ENCODE peak calls at places on chromosomes 3 and 15, in nine cellular contexts. One of them, this sample, is unnamed.

GRCh38 chr3:129602730-129603560 is 3.5 kb downstream of the PLXND1 start:
- DNase-seq in posterior vena cava: peak
- DNase-seq in PC-9: peak
- DNase-seq in AG09319: peak
- DNase-seq in activated T-helper 9 cell treated with anti-CD3 and anti-CD28 coated beads, Interleukin-2, amount 50 U/mL, for 16 hours: no peak
- DNase-seq in NCI-H510A: no peak
- DNase-seq in osteocyte: peak
- DNase-seq in cardiac muscle cell: peak
- DNase-seq in T47D: no peak
- DNase-seq in this sample: no peak

GRCh38 chr15:66701422-66702034 is 508 bp upstream of the SMAD6 start:
- DNase-seq in posterior vena cava: peak
- DNase-seq in PC-9: peak
- DNase-seq in AG09319: no peak
- DNase-seq in activated T-helper 9 cell treated with anti-CD3 and anti-CD28 coated beads, Interleukin-2, amount 50 U/mL, for 16 hours: peak
- DNase-seq in NCI-H510A: no peak
- DNase-seq in osteocyte: peak
- DNase-seq in cardiac muscle cell: peak
- DNase-seq in T47D: peak
- DNase-seq in this sample: no peak

GRCh38 chr3:144942093-144942492 is 970.5 kb downstream of the DIPK2A start:
- DNase-seq in posterior vena cava: no peak
- DNase-seq in PC-9: no peak
- DNase-seq in AG09319: no peak
- DNase-seq in activated T-helper 9 cell treated with anti-CD3 and anti-CD28 coated beads, Interleukin-2, amount 50 U/mL, for 16 hours: no peak
- DNase-seq in NCI-H510A: no peak
- DNase-seq in osteocyte: no peak
- DNase-seq in cardiac muscle cell: no peak
- DNase-seq in T47D: no peak
- DNase-seq in this sample: no peak

GRCh38 chr3:81998139-81998755 is 236.8 kb upstream of the GBE1 start:
- DNase-seq in posterior vena cava: no peak
- DNase-seq in PC-9: no peak
- DNase-seq in AG09319: no peak
- DNase-seq in activated T-helper 9 cell treated with anti-CD3 and anti-CD28 coated beads, Interleukin-2, amount 50 U/mL, for 16 hours: no peak
- DNase-seq in NCI-H510A: no peak
- DNase-seq in osteocyte: no peak
- DNase-seq in cardiac muscle cell: no peak
- DNase-seq in T47D: no peak
- DNase-seq in this sample: no peak

GRCh38 chr3:172124271-172124670 is 84.9 kb downstream of the FNDC3B start:
- DNase-seq in posterior vena cava: no peak
- DNase-seq in PC-9: no peak
- DNase-seq in AG09319: no peak
- DNase-seq in activated T-helper 9 cell treated with anti-CD3 and anti-CD28 coated beads, Interleukin-2, amount 50 U/mL, for 16 hours: no peak
- DNase-seq in NCI-H510A: no peak
- DNase-seq in osteocyte: no peak
- DNase-seq in cardiac muscle cell: no peak
- DNase-seq in T47D: no peak
- DNase-seq in this sample: no peak

GRCh38 chr3:55518451-55518850 is 31.3 kb upstream of the WNT5A start:
- DNase-seq in posterior vena cava: no peak
- DNase-seq in PC-9: peak
- DNase-seq in AG09319: no peak
- DNase-seq in activated T-helper 9 cell treated with anti-CD3 and anti-CD28 coated beads, Interleukin-2, amount 50 U/mL, for 16 hours: no peak
- DNase-seq in NCI-H510A: no peak
- DNase-seq in osteocyte: no peak
- DNase-seq in cardiac muscle cell: no peak
- DNase-seq in T47D: no peak
- DNase-seq in this sample: peak

GRCh38 chr3:53796161-53796560 is 50.1 kb downstream of the CHDH start:
- DNase-seq in posterior vena cava: no peak
- DNase-seq in PC-9: no peak
- DNase-seq in AG09319: no peak
- DNase-seq in activated T-helper 9 cell treated with anti-CD3 and anti-CD28 coated beads, Interleukin-2, amount 50 U/mL, for 16 hours: no peak
- DNase-seq in NCI-H510A: peak
- DNase-seq in osteocyte: no peak
- DNase-seq in cardiac muscle cell: peak
- DNase-seq in T47D: no peak
- DNase-seq in this sample: no peak

GRCh38 chr3:28726840-28727239 is 378.2 kb upstream of the AZI2 start:
- DNase-seq in posterior vena cava: no peak
- DNase-seq in PC-9: no peak
- DNase-seq in AG09319: no peak
- DNase-seq in activated T-helper 9 cell treated with anti-CD3 and anti-CD28 coated beads, Interleukin-2, amount 50 U/mL, for 16 hours: no peak
- DNase-seq in NCI-H510A: peak
- DNase-seq in osteocyte: no peak
- DNase-seq in cardiac muscle cell: peak
- DNase-seq in T47D: peak
- DNase-seq in this sample: peak

GRCh38 chr3:127105587-127105986 is 87.3 kb upstream of the PRR23E start:
- DNase-seq in posterior vena cava: no peak
- DNase-seq in PC-9: no peak
- DNase-seq in AG09319: no peak
- DNase-seq in activated T-helper 9 cell treated with anti-CD3 and anti-CD28 coated beads, Interleukin-2, amount 50 U/mL, for 16 hours: no peak
- DNase-seq in NCI-H510A: no peak
- DNase-seq in osteocyte: peak
- DNase-seq in cardiac muscle cell: no peak
- DNase-seq in T47D: no peak
- DNase-seq in this sample: no peak

GRCh38 chr3:50207359-50208042 is 2.4 kb downstream of the SLC38A3 start:
- DNase-seq in posterior vena cava: no peak
- DNase-seq in PC-9: no peak
- DNase-seq in AG09319: no peak
- DNase-seq in activated T-helper 9 cell treated with anti-CD3 and anti-CD28 coated beads, Interleukin-2, amount 50 U/mL, for 16 hours: no peak
- DNase-seq in NCI-H510A: no peak
- DNase-seq in osteocyte: no peak
- DNase-seq in cardiac muscle cell: no peak
- DNase-seq in T47D: no peak
- DNase-seq in this sample: no peak

GRCh38 chr3:32577621-32578556 is 7.2 kb upstream of the DYNC1LI1 start:
- DNase-seq in posterior vena cava: no peak
- DNase-seq in PC-9: no peak
- DNase-seq in AG09319: no peak
- DNase-seq in activated T-helper 9 cell treated with anti-CD3 and anti-CD28 coated beads, Interleukin-2, amount 50 U/mL, for 16 hours: no peak
- DNase-seq in NCI-H510A: no peak
- DNase-seq in osteocyte: peak
- DNase-seq in cardiac muscle cell: no peak
- DNase-seq in T47D: no peak
- DNase-seq in this sample: no peak

GRCh38 chr15:34125945-34126344 is 24.1 kb downstream of the PGBD4 start:
- DNase-seq in posterior vena cava: no peak
- DNase-seq in PC-9: no peak
- DNase-seq in AG09319: no peak
- DNase-seq in activated T-helper 9 cell treated with anti-CD3 and anti-CD28 coated beads, Interleukin-2, amount 50 U/mL, for 16 hours: no peak
- DNase-seq in NCI-H510A: no peak
- DNase-seq in osteocyte: no peak
- DNase-seq in cardiac muscle cell: no peak
- DNase-seq in T47D: no peak
- DNase-seq in this sample: no peak

GRCh38 chr3:101182734-101183133 is 137.6 kb downstream of the IMPG2 start:
- DNase-seq in posterior vena cava: no peak
- DNase-seq in PC-9: peak
- DNase-seq in AG09319: no peak
- DNase-seq in activated T-helper 9 cell treated with anti-CD3 and anti-CD28 coated beads, Interleukin-2, amount 50 U/mL, for 16 hours: no peak
- DNase-seq in NCI-H510A: no peak
- DNase-seq in osteocyte: no peak
- DNase-seq in cardiac muscle cell: no peak
- DNase-seq in T47D: no peak
- DNase-seq in this sample: peak

GRCh38 chr3:57007513-57008415 is 52.7 kb upstream of the SPATA12 start:
- DNase-seq in posterior vena cava: peak
- DNase-seq in PC-9: peak
- DNase-seq in AG09319: peak
- DNase-seq in activated T-helper 9 cell treated with anti-CD3 and anti-CD28 coated beads, Interleukin-2, amount 50 U/mL, for 16 hours: no peak
- DNase-seq in NCI-H510A: no peak
- DNase-seq in osteocyte: no peak
- DNase-seq in cardiac muscle cell: no peak
- DNase-seq in T47D: no peak
- DNase-seq in this sample: peak

GRCh38 chr15:100945006-100945405 is 25.8 kb downstream of the LRRK1 start:
- DNase-seq in posterior vena cava: no peak
- DNase-seq in PC-9: no peak
- DNase-seq in AG09319: no peak
- DNase-seq in activated T-helper 9 cell treated with anti-CD3 and anti-CD28 coated beads, Interleukin-2, amount 50 U/mL, for 16 hours: no peak
- DNase-seq in NCI-H510A: no peak
- DNase-seq in osteocyte: no peak
- DNase-seq in cardiac muscle cell: no peak
- DNase-seq in T47D: no peak
- DNase-seq in this sample: no peak

GRCh38 chr3:183698760-183699159 is 1.2 kb downstream of the YEATS2 start:
- DNase-seq in posterior vena cava: no peak
- DNase-seq in PC-9: no peak
- DNase-seq in AG09319: no peak
- DNase-seq in activated T-helper 9 cell treated with anti-CD3 and anti-CD28 coated beads, Interleukin-2, amount 50 U/mL, for 16 hours: no peak
- DNase-seq in NCI-H510A: no peak
- DNase-seq in osteocyte: no peak
- DNase-seq in cardiac muscle cell: peak
- DNase-seq in T47D: peak
- DNase-seq in this sample: no peak

GRCh38 chr15:28885630-28886430 is at the start of gene APBA2:
- DNase-seq in posterior vena cava: no peak
- DNase-seq in PC-9: no peak
- DNase-seq in AG09319: no peak
- DNase-seq in activated T-helper 9 cell treated with anti-CD3 and anti-CD28 coated beads, Interleukin-2, amount 50 U/mL, for 16 hours: peak
- DNase-seq in NCI-H510A: no peak
- DNase-seq in osteocyte: no peak
- DNase-seq in cardiac muscle cell: peak
- DNase-seq in T47D: no peak
- DNase-seq in this sample: no peak

GRCh38 chr3:185555101-185555501 is 2.7 kb upstream of the LIPH start:
- DNase-seq in posterior vena cava: no peak
- DNase-seq in PC-9: no peak
- DNase-seq in AG09319: no peak
- DNase-seq in activated T-helper 9 cell treated with anti-CD3 and anti-CD28 coated beads, Interleukin-2, amount 50 U/mL, for 16 hours: no peak
- DNase-seq in NCI-H510A: no peak
- DNase-seq in osteocyte: peak
- DNase-seq in cardiac muscle cell: no peak
- DNase-seq in T47D: no peak
- DNase-seq in this sample: no peak

GRCh38 chr3:109187390-109187789 is 50.9 kb downstream of the C3orf85 start:
- DNase-seq in posterior vena cava: no peak
- DNase-seq in PC-9: no peak
- DNase-seq in AG09319: no peak
- DNase-seq in activated T-helper 9 cell treated with anti-CD3 and anti-CD28 coated beads, Interleukin-2, amount 50 U/mL, for 16 hours: no peak
- DNase-seq in NCI-H510A: no peak
- DNase-seq in osteocyte: no peak
- DNase-seq in cardiac muscle cell: no peak
- DNase-seq in T47D: no peak
- DNase-seq in this sample: no peak

GRCh38 chr3:195548046-195548445 is 4.9 kb upstream of the PPP1R2 start:
- DNase-seq in posterior vena cava: no peak
- DNase-seq in PC-9: peak
- DNase-seq in AG09319: no peak
- DNase-seq in activated T-helper 9 cell treated with anti-CD3 and anti-CD28 coated beads, Interleukin-2, amount 50 U/mL, for 16 hours: no peak
- DNase-seq in NCI-H510A: no peak
- DNase-seq in osteocyte: peak
- DNase-seq in cardiac muscle cell: no peak
- DNase-seq in T47D: no peak
- DNase-seq in this sample: no peak

GRCh38 chr15:55660153-55660552 is 72.0 kb upstream of the PYGO1 start:
- DNase-seq in posterior vena cava: no peak
- DNase-seq in PC-9: no peak
- DNase-seq in AG09319: no peak
- DNase-seq in activated T-helper 9 cell treated with anti-CD3 and anti-CD28 coated beads, Interleukin-2, amount 50 U/mL, for 16 hours: no peak
- DNase-seq in NCI-H510A: no peak
- DNase-seq in osteocyte: no peak
- DNase-seq in cardiac muscle cell: no peak
- DNase-seq in T47D: no peak
- DNase-seq in this sample: no peak

GRCh38 chr15:22942306-22942855 is 37.8 kb downstream of the CYFIP1 start:
- DNase-seq in posterior vena cava: peak
- DNase-seq in PC-9: no peak
- DNase-seq in AG09319: no peak
- DNase-seq in activated T-helper 9 cell treated with anti-CD3 and anti-CD28 coated beads, Interleukin-2, amount 50 U/mL, for 16 hours: no peak
- DNase-seq in NCI-H510A: no peak
- DNase-seq in osteocyte: no peak
- DNase-seq in cardiac muscle cell: no peak
- DNase-seq in T47D: no peak
- DNase-seq in this sample: no peak

GRCh38 chr3:173004681-173005080 is 136.4 kb downstream of the SPATA16 start:
- DNase-seq in posterior vena cava: no peak
- DNase-seq in PC-9: no peak
- DNase-seq in AG09319: no peak
- DNase-seq in activated T-helper 9 cell treated with anti-CD3 and anti-CD28 coated beads, Interleukin-2, amount 50 U/mL, for 16 hours: no peak
- DNase-seq in NCI-H510A: no peak
- DNase-seq in osteocyte: no peak
- DNase-seq in cardiac muscle cell: no peak
- DNase-seq in T47D: no peak
- DNase-seq in this sample: no peak

GRCh38 chr3:181292984-181293383 is 303.4 kb upstream of the DNAJC19 start:
- DNase-seq in posterior vena cava: no peak
- DNase-seq in PC-9: no peak
- DNase-seq in AG09319: no peak
- DNase-seq in activated T-helper 9 cell treated with anti-CD3 and anti-CD28 coated beads, Interleukin-2, amount 50 U/mL, for 16 hours: no peak
- DNase-seq in NCI-H510A: no peak
- DNase-seq in osteocyte: no peak
- DNase-seq in cardiac muscle cell: no peak
- DNase-seq in T47D: no peak
- DNase-seq in this sample: no peak

GRCh38 chr3:128665362-128666021 is 14.9 kb upstream of the RPN1 start:
- DNase-seq in posterior vena cava: no peak
- DNase-seq in PC-9: no peak
- DNase-seq in AG09319: no peak
- DNase-seq in activated T-helper 9 cell treated with anti-CD3 and anti-CD28 coated beads, Interleukin-2, amount 50 U/mL, for 16 hours: no peak
- DNase-seq in NCI-H510A: no peak
- DNase-seq in osteocyte: no peak
- DNase-seq in cardiac muscle cell: no peak
- DNase-seq in T47D: no peak
- DNase-seq in this sample: peak

GRCh38 chr15:58574612-58575011 is 142.8 kb downstream of the LIPC start:
- DNase-seq in posterior vena cava: no peak
- DNase-seq in PC-9: peak
- DNase-seq in AG09319: no peak
- DNase-seq in activated T-helper 9 cell treated with anti-CD3 and anti-CD28 coated beads, Interleukin-2, amount 50 U/mL, for 16 hours: no peak
- DNase-seq in NCI-H510A: no peak
- DNase-seq in osteocyte: no peak
- DNase-seq in cardiac muscle cell: no peak
- DNase-seq in T47D: no peak
- DNase-seq in this sample: no peak

GRCh38 chr3:72444642-72445223 is 403.5 kb downstream of the SHQ1 start:
- DNase-seq in posterior vena cava: no peak
- DNase-seq in PC-9: no peak
- DNase-seq in AG09319: no peak
- DNase-seq in activated T-helper 9 cell treated with anti-CD3 and anti-CD28 coated beads, Interleukin-2, amount 50 U/mL, for 16 hours: no peak
- DNase-seq in NCI-H510A: no peak
- DNase-seq in osteocyte: no peak
- DNase-seq in cardiac muscle cell: no peak
- DNase-seq in T47D: no peak
- DNase-seq in this sample: no peak

GRCh38 chr3:178277605-178278004 is 258.6 kb upstream of the KCNMB2 start:
- DNase-seq in posterior vena cava: no peak
- DNase-seq in PC-9: no peak
- DNase-seq in AG09319: no peak
- DNase-seq in activated T-helper 9 cell treated with anti-CD3 and anti-CD28 coated beads, Interleukin-2, amount 50 U/mL, for 16 hours: no peak
- DNase-seq in NCI-H510A: no peak
- DNase-seq in osteocyte: no peak
- DNase-seq in cardiac muscle cell: no peak
- DNase-seq in T47D: no peak
- DNase-seq in this sample: peak

GRCh38 chr3:196596355-196596754 is 27.9 kb downstream of the FBXO45 start:
- DNase-seq in posterior vena cava: no peak
- DNase-seq in PC-9: no peak
- DNase-seq in AG09319: no peak
- DNase-seq in activated T-helper 9 cell treated with anti-CD3 and anti-CD28 coated beads, Interleukin-2, amount 50 U/mL, for 16 hours: no peak
- DNase-seq in NCI-H510A: no peak
- DNase-seq in osteocyte: peak
- DNase-seq in cardiac muscle cell: peak
- DNase-seq in T47D: peak
- DNase-seq in this sample: no peak

GRCh38 chr3:128050597-128050996 is 1.6 kb upstream of the SEC61A1 start:
- DNase-seq in posterior vena cava: no peak
- DNase-seq in PC-9: no peak
- DNase-seq in AG09319: no peak
- DNase-seq in activated T-helper 9 cell treated with anti-CD3 and anti-CD28 coated beads, Interleukin-2, amount 50 U/mL, for 16 hours: no peak
- DNase-seq in NCI-H510A: no peak
- DNase-seq in osteocyte: no peak
- DNase-seq in cardiac muscle cell: no peak
- DNase-seq in T47D: no peak
- DNase-seq in this sample: no peak

GRCh38 chr15:78866824-78867223 is 5.9 kb upstream of the MORF4L1 start:
- DNase-seq in posterior vena cava: no peak
- DNase-seq in PC-9: no peak
- DNase-seq in AG09319: no peak
- DNase-seq in activated T-helper 9 cell treated with anti-CD3 and anti-CD28 coated beads, Interleukin-2, amount 50 U/mL, for 16 hours: no peak
- DNase-seq in NCI-H510A: no peak
- DNase-seq in osteocyte: no peak
- DNase-seq in cardiac muscle cell: no peak
- DNase-seq in T47D: no peak
- DNase-seq in this sample: no peak